ENCODE peak calls at places on chromosomes 6 and 20, in nine cellular contexts. One of them, this sample, is unnamed.

GRCh38 chr6:137878810-137879285 is 11.8 kb downstream of the TNFAIP3 start:
- DNase-seq in neuronal stem cell: peak; percentile 51
- DNase-seq in cardiac fibroblast: no peak
- DNase-seq in fibroblast of pulmonary artery: no peak
- DNase-seq in uterus: no peak
- DNase-seq in tibial nerve: no peak
- DNase-seq in body of pancreas: no peak
- DNase-seq in heart right ventricle: peak; percentile 78
- DNase-seq in psoas muscle: peak; percentile 73
- DNase-seq in this sample: no peak

GRCh38 chr20:31716818-31717477 is 5.7 kb downstream of the BCL2L1 start:
- DNase-seq in neuronal stem cell: no peak
- DNase-seq in uterus: no peak
- DNase-seq in body of pancreas: no peak
- DNase-seq in heart right ventricle: no peak
- DNase-seq in tibial nerve: no peak
- DNase-seq in psoas muscle: no peak
- DNase-seq in cardiac fibroblast: no peak
- DNase-seq in fibroblast of pulmonary artery: no peak
- DNase-seq in this sample: no peak

GRCh38 chr20:61499859-61500258 is 247.8 kb downstream of the CDH4 start:
- DNase-seq in tibial nerve: no peak
- DNase-seq in psoas muscle: no peak
- DNase-seq in fibroblast of pulmonary artery: no peak
- DNase-seq in uterus: no peak
- DNase-seq in cardiac fibroblast: no peak
- DNase-seq in body of pancreas: no peak
- DNase-seq in heart right ventricle: no peak
- DNase-seq in neuronal stem cell: no peak
- DNase-seq in this sample: peak; percentile 12

GRCh38 chr20:23139524-23139923 is 53.4 kb upstream of the CD93 start:
- DNase-seq in body of pancreas: peak; percentile 2
- DNase-seq in heart right ventricle: no peak
- DNase-seq in psoas muscle: no peak
- DNase-seq in tibial nerve: no peak
- DNase-seq in uterus: no peak
- DNase-seq in cardiac fibroblast: no peak
- DNase-seq in fibroblast of pulmonary artery: no peak
- DNase-seq in neuronal stem cell: no peak
- DNase-seq in this sample: no peak

GRCh38 chr6:139051396-139052070 is 23.0 kb downstream of the ABRACL start:
- DNase-seq in psoas muscle: no peak
- DNase-seq in uterus: no peak
- DNase-seq in cardiac fibroblast: peak; percentile 40
- DNase-seq in tibial nerve: no peak
- DNase-seq in body of pancreas: no peak
- DNase-seq in fibroblast of pulmonary artery: no peak
- DNase-seq in neuronal stem cell: no peak
- DNase-seq in heart right ventricle: no peak
- DNase-seq in this sample: no peak

GRCh38 chr20:14288341-14289330 is 48.8 kb downstream of the FLRT3 start:
- DNase-seq in uterus: no peak
- DNase-seq in fibroblast of pulmonary artery: peak; percentile 21
- DNase-seq in heart right ventricle: no peak
- DNase-seq in body of pancreas: no peak
- DNase-seq in cardiac fibroblast: no peak
- DNase-seq in tibial nerve: no peak
- DNase-seq in neuronal stem cell: no peak
- DNase-seq in psoas muscle: no peak
- DNase-seq in this sample: no peak

GRCh38 chr6:43477235-43478007 is at the start of gene TJAP1:
- DNase-seq in body of pancreas: peak; percentile 94
- DNase-seq in uterus: peak; percentile 93
- DNase-seq in tibial nerve: peak; percentile 87
- DNase-seq in cardiac fibroblast: peak; percentile 83
- DNase-seq in psoas muscle: peak; percentile 93
- DNase-seq in fibroblast of pulmonary artery: peak; percentile 79
- DNase-seq in neuronal stem cell: peak; percentile 82
- DNase-seq in heart right ventricle: peak; percentile 95
- DNase-seq in this sample: peak; percentile 76

GRCh38 chr6:46961248-46961647 is 39.5 kb upstream of the ADGRF5 start:
- DNase-seq in heart right ventricle: no peak
- DNase-seq in psoas muscle: no peak
- DNase-seq in neuronal stem cell: no peak
- DNase-seq in uterus: no peak
- DNase-seq in tibial nerve: no peak
- DNase-seq in body of pancreas: no peak
- DNase-seq in fibroblast of pulmonary artery: no peak
- DNase-seq in cardiac fibroblast: no peak
- DNase-seq in this sample: no peak

GRCh38 chr6:54112171-54112650 is 968 bp downstream of the MLIP start:
- DNase-seq in cardiac fibroblast: peak; percentile 62
- DNase-seq in psoas muscle: no peak
- DNase-seq in uterus: no peak
- DNase-seq in heart right ventricle: no peak
- DNase-seq in tibial nerve: no peak
- DNase-seq in body of pancreas: no peak
- DNase-seq in neuronal stem cell: no peak
- DNase-seq in fibroblast of pulmonary artery: peak; percentile 62
- DNase-seq in this sample: peak; percentile 10

GRCh38 chr6:143449731-143450452 is 603 bp downstream of the ADAT2 start:
- DNase-seq in psoas muscle: no peak
- DNase-seq in uterus: no peak
- DNase-seq in body of pancreas: no peak
- DNase-seq in heart right ventricle: no peak
- DNase-seq in tibial nerve: no peak
- DNase-seq in cardiac fibroblast: peak; percentile 53
- DNase-seq in neuronal stem cell: peak; percentile 3
- DNase-seq in fibroblast of pulmonary artery: peak; percentile 46
- DNase-seq in this sample: peak; percentile 19

GRCh38 chr20:44598413-44599290 is 16.3 kb downstream of the PKIG start:
- DNase-seq in body of pancreas: no peak
- DNase-seq in tibial nerve: no peak
- DNase-seq in psoas muscle: peak; percentile 44
- DNase-seq in uterus: peak; percentile 50
- DNase-seq in cardiac fibroblast: peak; percentile 67
- DNase-seq in fibroblast of pulmonary artery: peak; percentile 68
- DNase-seq in neuronal stem cell: no peak
- DNase-seq in heart right ventricle: peak; percentile 64
- DNase-seq in this sample: peak; percentile 75

GRCh38 chr6:113855500-113856010 is 1.6 kb upstream of the MARCKS start:
- DNase-seq in cardiac fibroblast: peak; percentile 37
- DNase-seq in neuronal stem cell: no peak
- DNase-seq in body of pancreas: peak; percentile 28
- DNase-seq in fibroblast of pulmonary artery: peak; percentile 44
- DNase-seq in uterus: peak; percentile 36
- DNase-seq in heart right ventricle: peak; percentile 30
- DNase-seq in psoas muscle: no peak
- DNase-seq in tibial nerve: no peak
- DNase-seq in this sample: peak; percentile 66
- H3K4me3 ChIP-seq in cardiac fibroblast: peak overlapping the region; percentile 77
- H3K4me3 ChIP-seq in neuronal stem cell: peak overlapping the region; percentile 71
- H3K4me3 ChIP-seq in body of pancreas: peak overlapping the region; percentile 47
- H3K4me3 ChIP-seq in fibroblast of pulmonary artery: peak overlapping the region; percentile 100
- H3K4me3 ChIP-seq in uterus: peak overlapping the region; percentile 73
- H3K4me3 ChIP-seq in heart right ventricle: peak overlapping the region; percentile 79
- H3K4me3 ChIP-seq in psoas muscle: peak overlapping the region; percentile 96
- H3K4me3 ChIP-seq in tibial nerve: peak overlapping the region; percentile 64
- H3K4me3 ChIP-seq in this sample: peak overlapping the region; percentile 97

DNA sequence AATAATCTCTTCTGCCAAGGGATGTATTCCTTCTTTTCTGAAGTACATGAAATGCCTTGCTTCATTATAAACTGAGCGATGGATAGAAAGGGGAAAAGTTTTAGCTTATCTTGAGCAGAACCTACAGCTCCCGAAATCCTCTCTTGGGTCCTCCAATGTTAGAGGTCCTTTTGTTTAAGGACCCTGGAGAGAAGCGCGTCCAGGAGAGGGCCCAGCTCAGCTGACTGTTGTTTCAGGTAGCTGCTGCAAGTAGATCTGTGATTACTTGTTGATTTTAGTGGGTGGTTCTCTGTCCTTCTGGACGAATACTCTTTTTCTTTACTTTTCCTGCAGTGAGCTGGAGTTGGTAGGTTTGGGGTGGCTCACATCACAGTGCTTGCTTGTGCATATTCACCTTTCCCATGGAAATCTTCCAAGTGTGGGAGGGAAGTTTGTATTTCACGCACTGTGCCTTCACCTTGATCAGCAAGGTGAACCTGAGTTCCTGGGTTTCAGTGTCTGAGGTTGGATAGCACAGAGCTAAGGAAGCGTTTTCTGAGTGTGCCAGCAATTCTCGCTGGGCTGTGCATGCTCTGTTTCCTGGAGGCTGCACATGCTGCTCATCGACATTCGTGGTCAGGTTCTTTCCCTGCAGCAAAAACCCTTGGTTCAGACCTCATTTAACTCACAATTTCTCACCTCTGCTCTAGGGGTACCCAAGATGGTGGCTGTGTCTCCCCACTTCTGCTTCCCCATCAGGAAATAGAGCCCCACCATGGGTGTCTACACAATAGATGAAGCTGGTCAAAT is 176.3 kb downstream of the JARID2 start:
- DNase-seq in fibroblast of pulmonary artery: no peak
- DNase-seq in cardiac fibroblast: no peak
- DNase-seq in neuronal stem cell: no peak
- DNase-seq in uterus: no peak
- DNase-seq in tibial nerve: no peak
- DNase-seq in psoas muscle: no peak
- DNase-seq in body of pancreas: no peak
- DNase-seq in heart right ventricle: no peak
- DNase-seq in this sample: no peak
- H3K4me3 ChIP-seq in fibroblast of pulmonary artery: no peak overlapping the region
- H3K4me3 ChIP-seq in cardiac fibroblast: no peak overlapping the region
- H3K4me3 ChIP-seq in neuronal stem cell: no peak overlapping the region
- H3K4me3 ChIP-seq in uterus: no peak overlapping the region
- H3K4me3 ChIP-seq in tibial nerve: no peak overlapping the region
- H3K4me3 ChIP-seq in psoas muscle: no peak overlapping the region
- H3K4me3 ChIP-seq in body of pancreas: no peak overlapping the region
- H3K4me3 ChIP-seq in heart right ventricle: no peak overlapping the region
- H3K4me3 ChIP-seq in this sample: no peak overlapping the region

DNA sequence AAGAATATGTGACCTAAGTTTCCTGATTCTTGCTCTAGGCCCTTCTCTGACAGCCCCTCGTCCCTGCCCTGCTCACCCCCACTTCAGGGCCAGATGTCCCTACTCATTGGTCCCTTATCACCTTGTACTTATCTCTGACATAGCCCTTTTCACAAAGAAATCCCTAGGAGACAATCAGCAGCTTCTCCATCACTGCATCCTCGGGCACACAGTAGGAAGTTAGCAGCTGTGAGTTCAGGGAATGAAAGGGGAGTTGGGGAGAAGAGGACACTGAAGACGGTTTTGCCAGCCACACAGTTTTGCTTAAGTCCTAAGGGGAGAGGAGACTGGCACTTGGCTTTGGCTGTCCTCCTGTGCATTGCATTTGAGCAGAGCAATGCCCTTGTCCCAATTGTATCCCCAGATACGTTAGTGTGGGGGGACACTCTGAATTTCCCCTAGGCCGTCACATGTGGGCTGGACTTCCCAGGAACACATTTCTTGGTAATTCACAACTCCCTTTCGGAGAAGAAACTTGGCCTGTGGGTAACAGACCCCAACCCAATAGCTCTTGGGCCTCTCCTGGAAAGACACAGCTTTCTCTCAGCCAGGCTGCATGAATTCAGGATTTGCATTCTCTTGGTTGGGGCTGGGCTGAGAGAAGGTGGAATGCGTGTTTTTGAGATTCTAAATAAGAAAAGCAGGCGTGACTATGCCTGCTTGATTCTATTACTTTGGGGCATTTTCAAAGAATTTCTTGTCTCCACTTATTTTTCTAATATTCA is 177.6 kb downstream of the UST start:
- DNase-seq in cardiac fibroblast: no peak
- DNase-seq in heart right ventricle: no peak
- DNase-seq in tibial nerve: no peak
- DNase-seq in uterus: no peak
- DNase-seq in fibroblast of pulmonary artery: no peak
- DNase-seq in neuronal stem cell: no peak
- DNase-seq in body of pancreas: no peak
- DNase-seq in psoas muscle: no peak
- DNase-seq in this sample: no peak
- H3K4me3 ChIP-seq in cardiac fibroblast: no peak overlapping the region
- H3K4me3 ChIP-seq in heart right ventricle: no peak overlapping the region
- H3K4me3 ChIP-seq in tibial nerve: no peak overlapping the region
- H3K4me3 ChIP-seq in uterus: no peak overlapping the region
- H3K4me3 ChIP-seq in fibroblast of pulmonary artery: no peak overlapping the region
- H3K4me3 ChIP-seq in neuronal stem cell: peak overlapping the region; percentile 14
- H3K4me3 ChIP-seq in body of pancreas: no peak overlapping the region
- H3K4me3 ChIP-seq in psoas muscle: no peak overlapping the region
- H3K4me3 ChIP-seq in this sample: no peak overlapping the region

GRCh38 chr20:46690219-46691111 is 1.2 kb upstream of the TP53RK start:
- DNase-seq in fibroblast of pulmonary artery: no peak
- DNase-seq in heart right ventricle: no peak
- DNase-seq in body of pancreas: no peak
- DNase-seq in neuronal stem cell: no peak
- DNase-seq in cardiac fibroblast: peak; percentile 27
- DNase-seq in psoas muscle: no peak
- DNase-seq in uterus: no peak
- DNase-seq in tibial nerve: no peak
- DNase-seq in this sample: no peak
- H3K4me3 ChIP-seq in fibroblast of pulmonary artery: peak overlapping the region; percentile 77
- H3K4me3 ChIP-seq in heart right ventricle: peak overlapping the region; percentile 65
- H3K4me3 ChIP-seq in body of pancreas: no peak overlapping the region
- H3K4me3 ChIP-seq in neuronal stem cell: no peak overlapping the region
- H3K4me3 ChIP-seq in cardiac fibroblast: peak overlapping the region; percentile 52
- H3K4me3 ChIP-seq in psoas muscle: peak overlapping the region; percentile 90
- H3K4me3 ChIP-seq in uterus: peak overlapping the region; percentile 89
- H3K4me3 ChIP-seq in tibial nerve: peak overlapping the region; percentile 87
- H3K4me3 ChIP-seq in this sample: peak overlapping the region; percentile 55

GRCh38 chr6:62283359-62283758 is 2.7 kb downstream of the KHDRBS2 start:
- DNase-seq in heart right ventricle: no peak
- DNase-seq in psoas muscle: no peak
- DNase-seq in uterus: no peak
- DNase-seq in tibial nerve: no peak
- DNase-seq in cardiac fibroblast: no peak
- DNase-seq in fibroblast of pulmonary artery: no peak
- DNase-seq in neuronal stem cell: no peak
- DNase-seq in body of pancreas: no peak
- DNase-seq in this sample: no peak

GRCh38 chr6:62286470-62286843 is 432 bp upstream of the KHDRBS2 start:
- DNase-seq in psoas muscle: no peak
- DNase-seq in heart right ventricle: no peak
- DNase-seq in fibroblast of pulmonary artery: no peak
- DNase-seq in cardiac fibroblast: no peak
- DNase-seq in neuronal stem cell: no peak
- DNase-seq in body of pancreas: peak; percentile 13
- DNase-seq in tibial nerve: no peak
- DNase-seq in uterus: no peak
- DNase-seq in this sample: no peak

GRCh38 chr6:62284725-62285124 is 1.3 kb downstream of the KHDRBS2 start:
- DNase-seq in neuronal stem cell: no peak
- DNase-seq in heart right ventricle: no peak
- DNase-seq in tibial nerve: no peak
- DNase-seq in uterus: no peak
- DNase-seq in psoas muscle: no peak
- DNase-seq in fibroblast of pulmonary artery: no peak
- DNase-seq in cardiac fibroblast: no peak
- DNase-seq in body of pancreas: no peak
- DNase-seq in this sample: no peak

GRCh38 chr6:62283828-62284411 is 2.1 kb downstream of the KHDRBS2 start:
- DNase-seq in neuronal stem cell: peak; percentile 50
- DNase-seq in fibroblast of pulmonary artery: peak; percentile 24
- DNase-seq in psoas muscle: no peak
- DNase-seq in uterus: no peak
- DNase-seq in heart right ventricle: no peak
- DNase-seq in cardiac fibroblast: peak; percentile 22
- DNase-seq in tibial nerve: no peak
- DNase-seq in body of pancreas: no peak
- DNase-seq in this sample: peak; percentile 9

GRCh38 chr6:62285612-62286469 is at the start of gene KHDRBS2:
- DNase-seq in cardiac fibroblast: peak; percentile 1
- DNase-seq in uterus: peak; percentile 39
- DNase-seq in psoas muscle: peak; percentile 79
- DNase-seq in neuronal stem cell: peak; percentile 85
- DNase-seq in tibial nerve: peak; percentile 56
- DNase-seq in fibroblast of pulmonary artery: peak; percentile 0
- DNase-seq in heart right ventricle: peak; percentile 73
- DNase-seq in body of pancreas: peak; percentile 81
- DNase-seq in this sample: no peak
- H3K4me3 ChIP-seq in cardiac fibroblast: no peak within 1 kb of the TSS
- H3K4me3 ChIP-seq in uterus: peak within 1 kb of the TSS; percentile 26
- H3K4me3 ChIP-seq in psoas muscle: peak within 1 kb of the TSS; percentile 64
- H3K4me3 ChIP-seq in neuronal stem cell: peak within 1 kb of the TSS; percentile 92
- H3K4me3 ChIP-seq in tibial nerve: peak within 1 kb of the TSS; percentile 26
- H3K4me3 ChIP-seq in fibroblast of pulmonary artery: no peak within 1 kb of the TSS
- H3K4me3 ChIP-seq in heart right ventricle: peak within 1 kb of the TSS; percentile 31
- H3K4me3 ChIP-seq in body of pancreas: no peak within 1 kb of the TSS
- H3K4me3 ChIP-seq in this sample: no peak within 1 kb of the TSS